ENCODE peak calls at places on chromosomes 12 and 14, in seven cellular contexts. E is upper lobe of left lung; U is GM03348; W is neuronal stem cell; F is activated CD4-positive, alpha-beta T cell treated with anti-CD3 and anti-CD28 coated beads, Interleukin-2, amount 10 ng/mL, durations not matched to agents 7 days and 5 days; Q is substantia nigra; V is posterior cingulate gyrus. C is an unnamed sample.

GRCh38 chr14:103522649-103523582 is at the start of gene CKB:
- DNase-seq in E (no peak), U (peak; percentile 90), W (peak; percentile 74), F (no peak), Q (peak; percentile 78), V (peak; percentile 86), C (peak; percentile 62)

GRCh38 chr14:69828372-69828771 is 31.3 kb upstream of the SLC10A1 start:
- DNase-seq in E (no peak), U (no peak), W (no peak), F (no peak), Q (no peak), V (no peak), C (no peak)

GRCh38 chr14:50363734-50364113 is 33.0 kb downstream of the CDKL1 start:
- DNase-seq in E (peak; percentile 45), U (peak; percentile 73), W (no peak), F (peak; percentile 79), Q (no peak), V (no peak), C (no peak)

GRCh38 chr14:82075566-82075965 is 541.9 kb upstream of the SEL1L start:
- DNase-seq in E (no peak), U (no peak), W (peak; percentile 73), F (peak; percentile 38), Q (no peak), V (no peak), C (peak; percentile 31)

GRCh38 chr14:20455355-20456300 is 602 bp downstream of the APEX1 start:
- DNase-seq in E (peak; percentile 63), U (peak; percentile 72), W (no peak), F (peak; percentile 80), Q (no peak), V (no peak), C (no peak)

GRCh38 chr14:104681689-104682074 is 7.7 kb upstream of the INF2 start:
- DNase-seq in E (peak; percentile 82), U (peak; percentile 95), W (peak; percentile 63), F (no peak), Q (peak; percentile 80), V (peak; percentile 82), C (peak; percentile 70)

GRCh38 chr12:122889658-122890561 is 6.0 kb downstream of the VPS37B start:
- DNase-seq in E (no peak), U (no peak), W (no peak), F (no peak), Q (no peak), V (no peak), C (no peak)

GRCh38 chr12:97229036-97229435 is 233.6 kb upstream of the RMST start:
- DNase-seq in E (no peak), U (no peak), W (no peak), F (no peak), Q (no peak), V (no peak), C (no peak)

GRCh38 chr14:51873221-51873893 is 12.9 kb downstream of the GNG2 start:
- DNase-seq in E (no peak), U (peak; percentile 73), W (no peak), F (peak; percentile 42), Q (no peak), V (no peak), C (no peak)

GRCh38 chr12:57993834-57994233 is 52.5 kb downstream of the ATP23 start:
- DNase-seq in E (no peak), U (no peak), W (no peak), F (no peak), Q (no peak), V (no peak), C (no peak)

GRCh38 chr12:52952082-52952801 is 3.3 kb downstream of the KRT18 start:
- DNase-seq in E (peak; percentile 65), U (no peak), W (no peak), F (no peak), Q (no peak), V (no peak), C (peak; percentile 93)

GRCh38 chr12:9273276-9273675 is 65.1 kb upstream of the PZP start:
- DNase-seq in E (no peak), U (no peak), W (no peak), F (no peak), Q (no peak), V (no peak), C (no peak)

GRCh38 chr12:50257226-50258166 is 25.8 kb downstream of the LIMA1 start:
- DNase-seq in E (peak; percentile 26), U (no peak), W (no peak), F (no peak), Q (no peak), V (no peak), C (no peak)

GRCh38 chr14:98408024-98408555 is 863.9 kb downstream of the BCL11B start:
- DNase-seq in E (no peak), U (no peak), W (no peak), F (no peak), Q (peak; percentile 3), V (no peak), C (no peak)

GRCh38 chr12:106417926-106418910 is 60.7 kb downstream of the POLR3B start:
- DNase-seq in E (no peak), U (peak; percentile 66), W (no peak), F (no peak), Q (no peak), V (no peak), C (no peak)

GRCh38 chr12:126182619-126183236 is 1117.5 kb downstream of the AACS start:
- DNase-seq in E (no peak), U (no peak), W (no peak), F (no peak), Q (no peak), V (no peak), C (peak; percentile 25)

GRCh38 chr12:122040579-122041386 is 19.1 kb downstream of the BCL7A start:
- DNase-seq in E (peak; percentile 77), U (no peak), W (no peak), F (no peak), Q (no peak), V (no peak), C (no peak)

GRCh38 chr12:62210422-62210821 is 49.8 kb upstream of the USP15 start:
- DNase-seq in E (peak; percentile 58), U (peak; percentile 60), W (peak; percentile 12), F (peak; percentile 61), Q (peak; percentile 10), V (peak; percentile 59), C (no peak)

GRCh38 chr12:130258863-130259262 is 78.8 kb upstream of the PIWIL1 start:
- DNase-seq in E (no peak), U (no peak), W (no peak), F (no peak), Q (no peak), V (no peak), C (no peak)

GRCh38 chr12:99959549-99960170 is 25.1 kb downstream of the ANKS1B start:
- DNase-seq in E (no peak), U (peak; percentile 19), W (no peak), F (no peak), Q (no peak), V (no peak), C (no peak)